ENCODE peak calls at places on chromosome 19, in ten cellular contexts. One of them, this sample, is unnamed.

GRCh38 chr19:42693760-42694350 is 46.4 kb downstream of the PSG3 start:
- DNase-seq in Right ventricle myocardium superior: no peak
- DNase-seq in hepatocyte: no peak
- DNase-seq in NCI-H2107: no peak
- DNase-seq in brain microvascular endothelial cell: peak
- DNase-seq in RWPE1: peak
- DNase-seq in T-helper 1 cell: no peak
- DNase-seq in hypothalamus: no peak
- DNase-seq in left ventricle myocardium inferior: no peak
- DNase-seq in activated T-helper 1 cell treated with anti-CD3 and anti-CD28 coated beads, Interleukin-2, amount 50 U/mL, for 16 hours: no peak
- DNase-seq in this sample: peak

GRCh38 chr19:46115396-46116109 is 8.9 kb downstream of the IGFL3 start:
- DNase-seq in RWPE1: peak
- DNase-seq in Right ventricle myocardium superior: no peak
- DNase-seq in activated T-helper 1 cell treated with anti-CD3 and anti-CD28 coated beads, Interleukin-2, amount 50 U/mL, for 16 hours: no peak
- DNase-seq in hepatocyte: peak
- DNase-seq in left ventricle myocardium inferior: no peak
- DNase-seq in brain microvascular endothelial cell: peak
- DNase-seq in hypothalamus: peak
- DNase-seq in T-helper 1 cell: no peak
- DNase-seq in NCI-H2107: peak
- DNase-seq in this sample: peak

GRCh38 chr19:46311444-46311843 is 14.6 kb downstream of the HIF3A start:
- DNase-seq in hepatocyte: no peak
- DNase-seq in RWPE1: no peak
- DNase-seq in brain microvascular endothelial cell: no peak
- DNase-seq in Right ventricle myocardium superior: no peak
- DNase-seq in T-helper 1 cell: no peak
- DNase-seq in activated T-helper 1 cell treated with anti-CD3 and anti-CD28 coated beads, Interleukin-2, amount 50 U/mL, for 16 hours: no peak
- DNase-seq in left ventricle myocardium inferior: no peak
- DNase-seq in NCI-H2107: no peak
- DNase-seq in hypothalamus: no peak
- DNase-seq in this sample: no peak

GRCh38 chr19:12913011-12913561 is 6.0 kb downstream of the SYCE2 start:
- DNase-seq in Right ventricle myocardium superior: peak
- DNase-seq in NCI-H2107: peak
- DNase-seq in left ventricle myocardium inferior: peak
- DNase-seq in T-helper 1 cell: no peak
- DNase-seq in hepatocyte: peak
- DNase-seq in RWPE1: no peak
- DNase-seq in hypothalamus: peak
- DNase-seq in brain microvascular endothelial cell: no peak
- DNase-seq in activated T-helper 1 cell treated with anti-CD3 and anti-CD28 coated beads, Interleukin-2, amount 50 U/mL, for 16 hours: no peak
- DNase-seq in this sample: peak

GRCh38 chr19:11821474-11821873 is 7.4 kb downstream of the ZNF440 start:
- DNase-seq in activated T-helper 1 cell treated with anti-CD3 and anti-CD28 coated beads, Interleukin-2, amount 50 U/mL, for 16 hours: no peak
- DNase-seq in left ventricle myocardium inferior: no peak
- DNase-seq in hepatocyte: no peak
- DNase-seq in Right ventricle myocardium superior: no peak
- DNase-seq in brain microvascular endothelial cell: peak
- DNase-seq in hypothalamus: no peak
- DNase-seq in NCI-H2107: no peak
- DNase-seq in RWPE1: no peak
- DNase-seq in T-helper 1 cell: no peak
- DNase-seq in this sample: peak

GRCh38 chr19:17327654-17328516 is 6.8 kb downstream of the ANO8 start:
- DNase-seq in NCI-H2107: no peak
- DNase-seq in T-helper 1 cell: peak
- DNase-seq in Right ventricle myocardium superior: peak
- DNase-seq in left ventricle myocardium inferior: no peak
- DNase-seq in brain microvascular endothelial cell: no peak
- DNase-seq in RWPE1: peak
- DNase-seq in activated T-helper 1 cell treated with anti-CD3 and anti-CD28 coated beads, Interleukin-2, amount 50 U/mL, for 16 hours: no peak
- DNase-seq in hypothalamus: no peak
- DNase-seq in hepatocyte: peak
- DNase-seq in this sample: no peak

GRCh38 chr19:1921825-1922224 is 16.6 kb downstream of the ADAT3 start:
- DNase-seq in brain microvascular endothelial cell: no peak
- DNase-seq in NCI-H2107: no peak
- DNase-seq in Right ventricle myocardium superior: no peak
- DNase-seq in hepatocyte: no peak
- DNase-seq in RWPE1: no peak
- DNase-seq in hypothalamus: no peak
- DNase-seq in left ventricle myocardium inferior: no peak
- DNase-seq in activated T-helper 1 cell treated with anti-CD3 and anti-CD28 coated beads, Interleukin-2, amount 50 U/mL, for 16 hours: no peak
- DNase-seq in T-helper 1 cell: no peak
- DNase-seq in this sample: no peak

GRCh38 chr19:3821156-3821555 is 35.0 kb upstream of the MATK start:
- DNase-seq in T-helper 1 cell: no peak
- DNase-seq in left ventricle myocardium inferior: no peak
- DNase-seq in hepatocyte: no peak
- DNase-seq in brain microvascular endothelial cell: no peak
- DNase-seq in hypothalamus: no peak
- DNase-seq in Right ventricle myocardium superior: no peak
- DNase-seq in RWPE1: no peak
- DNase-seq in activated T-helper 1 cell treated with anti-CD3 and anti-CD28 coated beads, Interleukin-2, amount 50 U/mL, for 16 hours: no peak
- DNase-seq in NCI-H2107: peak
- DNase-seq in this sample: no peak

GRCh38 chr19:5623397-5624153 is 692 bp downstream of the SAFB start:
- DNase-seq in hypothalamus: no peak
- DNase-seq in activated T-helper 1 cell treated with anti-CD3 and anti-CD28 coated beads, Interleukin-2, amount 50 U/mL, for 16 hours: peak
- DNase-seq in Right ventricle myocardium superior: no peak
- DNase-seq in NCI-H2107: no peak
- DNase-seq in left ventricle myocardium inferior: no peak
- DNase-seq in brain microvascular endothelial cell: no peak
- DNase-seq in hepatocyte: peak
- DNase-seq in RWPE1: no peak
- DNase-seq in T-helper 1 cell: no peak
- DNase-seq in this sample: no peak

GRCh38 chr19:33205110-33205509 is 11.0 kb downstream of the LRP3 start:
- DNase-seq in NCI-H2107: no peak
- DNase-seq in T-helper 1 cell: no peak
- DNase-seq in hypothalamus: no peak
- DNase-seq in left ventricle myocardium inferior: no peak
- DNase-seq in Right ventricle myocardium superior: no peak
- DNase-seq in hepatocyte: no peak
- DNase-seq in activated T-helper 1 cell treated with anti-CD3 and anti-CD28 coated beads, Interleukin-2, amount 50 U/mL, for 16 hours: no peak
- DNase-seq in brain microvascular endothelial cell: no peak
- DNase-seq in RWPE1: no peak
- DNase-seq in this sample: no peak

GRCh38 chr19:37551123-37551993 is 43.2 kb downstream of the ZNF571 start:
- DNase-seq in NCI-H2107: no peak
- DNase-seq in Right ventricle myocardium superior: peak
- DNase-seq in T-helper 1 cell: peak
- DNase-seq in RWPE1: peak
- DNase-seq in left ventricle myocardium inferior: peak
- DNase-seq in hepatocyte: no peak
- DNase-seq in hypothalamus: no peak
- DNase-seq in brain microvascular endothelial cell: peak
- DNase-seq in activated T-helper 1 cell treated with anti-CD3 and anti-CD28 coated beads, Interleukin-2, amount 50 U/mL, for 16 hours: no peak
- DNase-seq in this sample: peak

GRCh38 chr19:511101-511841 is 4.0 kb downstream of the TPGS1 start:
- DNase-seq in brain microvascular endothelial cell: no peak
- DNase-seq in left ventricle myocardium inferior: no peak
- DNase-seq in T-helper 1 cell: peak
- DNase-seq in RWPE1: no peak
- DNase-seq in hepatocyte: peak
- DNase-seq in hypothalamus: no peak
- DNase-seq in activated T-helper 1 cell treated with anti-CD3 and anti-CD28 coated beads, Interleukin-2, amount 50 U/mL, for 16 hours: peak
- DNase-seq in NCI-H2107: peak
- DNase-seq in Right ventricle myocardium superior: peak
- DNase-seq in this sample: peak

GRCh38 chr19:13036366-13036976 is 41.2 kb downstream of the NFIX start:
- DNase-seq in Right ventricle myocardium superior: no peak
- DNase-seq in NCI-H2107: peak
- DNase-seq in brain microvascular endothelial cell: peak
- DNase-seq in hypothalamus: no peak
- DNase-seq in hepatocyte: peak
- DNase-seq in T-helper 1 cell: no peak
- DNase-seq in RWPE1: peak
- DNase-seq in activated T-helper 1 cell treated with anti-CD3 and anti-CD28 coated beads, Interleukin-2, amount 50 U/mL, for 16 hours: no peak
- DNase-seq in left ventricle myocardium inferior: no peak
- DNase-seq in this sample: peak

GRCh38 chr19:23810496-23810895 is 51.8 kb upstream of the ZNF681 start:
- DNase-seq in RWPE1: no peak
- DNase-seq in activated T-helper 1 cell treated with anti-CD3 and anti-CD28 coated beads, Interleukin-2, amount 50 U/mL, for 16 hours: no peak
- DNase-seq in T-helper 1 cell: no peak
- DNase-seq in hepatocyte: no peak
- DNase-seq in Right ventricle myocardium superior: no peak
- DNase-seq in brain microvascular endothelial cell: no peak
- DNase-seq in left ventricle myocardium inferior: no peak
- DNase-seq in NCI-H2107: no peak
- DNase-seq in hypothalamus: no peak
- DNase-seq in this sample: no peak

GRCh38 chr19:17512574-17512939 is 1.1 kb downstream of the PGLS start:
- DNase-seq in left ventricle myocardium inferior: no peak
- DNase-seq in hepatocyte: no peak
- DNase-seq in hypothalamus: no peak
- DNase-seq in Right ventricle myocardium superior: no peak
- DNase-seq in brain microvascular endothelial cell: no peak
- DNase-seq in T-helper 1 cell: no peak
- DNase-seq in NCI-H2107: no peak
- DNase-seq in activated T-helper 1 cell treated with anti-CD3 and anti-CD28 coated beads, Interleukin-2, amount 50 U/mL, for 16 hours: no peak
- DNase-seq in RWPE1: no peak
- DNase-seq in this sample: peak

This sample was measured in GM23248.